ENCODE peak calls at places on chromosomes 5 and 9, in nine cellular contexts. S is left cardiac atrium; I is midbrain; J is naive thymus-derived CD8-positive, alpha-beta T cell; L is astrocyte of the cerebellum; C is HFF-Myc; O is GM18507; R is activated CD4-positive, alpha-beta T cell treated with anti-CD3 and anti-CD28 coated beads, Interleukin-2, amount 50 U/mL, for 1 hour; Z is EL. N is an unnamed sample.

GRCh38 chr9:129162901-129163670 is 15.0 kb downstream of the IER5L start:
- DNase-seq in S (no peak), I (no peak), J (no peak), L (no peak), C (no peak), O (no peak), R (no peak), Z (no peak), N (no peak)

GRCh38 chr9:120395374-120395773 is 184.6 kb downstream of the CDK5RAP2 start:
- DNase-seq in S (no peak), I (no peak), J (no peak), L (no peak), C (no peak), O (no peak), R (no peak), Z (no peak), N (no peak)

GRCh38 chr5:151264113-151264512 is 11.1 kb downstream of the GM2A start:
- DNase-seq in S (no peak), I (no peak), J (no peak), L (no peak), C (no peak), O (no peak), R (no peak), Z (peak; percentile 60), N (no peak)

GRCh38 chr9:134768332-134769083 is 112.1 kb upstream of the FCN2 start:
- DNase-seq in S (peak; percentile 48), I (no peak), J (no peak), L (no peak), C (no peak), O (no peak), R (no peak), Z (no peak), N (no peak)

GRCh38 chr9:16257604-16258003 is 612.9 kb downstream of the BNC2 start:
- DNase-seq in S (no peak), I (no peak), J (no peak), L (no peak), C (no peak), O (no peak), R (no peak), Z (no peak), N (no peak)

GRCh38 chr9:91837982-91838731 is 111.9 kb downstream of the ROR2 start:
- DNase-seq in S (peak; percentile 86), I (no peak), J (no peak), L (no peak), C (peak; percentile 43), O (no peak), R (no peak), Z (peak; percentile 56), N (no peak)

GRCh38 chr9:97470076-97470475 is 31.4 kb upstream of the TMOD1 start:
- DNase-seq in S (no peak), I (no peak), J (no peak), L (no peak), C (no peak), O (no peak), R (no peak), Z (no peak), N (no peak)

GRCh38 chr5:151699071-151699901 is 12.6 kb upstream of the SPARC start:
- DNase-seq in S (peak; percentile 82), I (no peak), J (no peak), L (peak; percentile 94), C (peak; percentile 92), O (no peak), R (no peak), Z (peak; percentile 100), N (no peak)

GRCh38 chr5:64000096-64000495 is 37.9 kb upstream of the HTR1A start:
- DNase-seq in S (no peak), I (peak; percentile 64), J (no peak), L (no peak), C (no peak), O (no peak), R (no peak), Z (no peak), N (no peak)

GRCh38 chr9:80592413-80592812 is 1020.6 kb downstream of the TLE4 start:
- DNase-seq in S (no peak), I (no peak), J (no peak), L (no peak), C (no peak), O (no peak), R (no peak), Z (no peak), N (no peak)

GRCh38 chr5:135886136-135886535 is 9.5 kb downstream of the IL9 start:
- DNase-seq in S (no peak), I (no peak), J (no peak), L (no peak), C (no peak), O (no peak), R (no peak), Z (no peak), N (no peak)

N was measured in activated T-helper 1 cell treated with Interleukin-2 at 50 U/mL for 16 hours.